ENCODE peak calls at places on chromosomes 2 and 18, in five cellular contexts. One of them, this sample, is unnamed. For H3K9me3 and H3K27me3, the result is how much of the 10 kb centered on the place peaks cover.

GRCh38 chr2:14960686-14961324 is 328.3 kb downstream of the LRATD1 start:
- DNase-seq in hepatocyte: no peak
- DNase-seq in SK-N-SH: no peak
- DNase-seq in body of pancreas: no peak
- DNase-seq in pancreas: no peak
- DNase-seq in this sample: no peak

GRCh38 chr2:234195516-234195915 is 145.0 kb downstream of the SPP2 start:
- DNase-seq in hepatocyte: no peak
- DNase-seq in SK-N-SH: no peak
- DNase-seq in body of pancreas: no peak
- DNase-seq in pancreas: no peak
- DNase-seq in this sample: no peak

GRCh38 chr2:68646303-68646702 is 2.9 kb downstream of the PROKR1 start:
- DNase-seq in hepatocyte: no peak
- DNase-seq in SK-N-SH: no peak
- DNase-seq in body of pancreas: no peak
- DNase-seq in pancreas: no peak
- DNase-seq in this sample: no peak

GRCh38 chr2:216643986-216644662 is 10.9 kb downstream of the IGFBP2 start:
- DNase-seq in hepatocyte: no peak
- DNase-seq in SK-N-SH: no peak
- DNase-seq in body of pancreas: peak
- DNase-seq in pancreas: peak
- DNase-seq in this sample: no peak

GRCh38 chr2:30686000-30686399 is 121.2 kb downstream of the CAPN13 start:
- DNase-seq in hepatocyte: peak
- DNase-seq in SK-N-SH: peak
- DNase-seq in body of pancreas: no peak
- DNase-seq in pancreas: no peak
- DNase-seq in this sample: peak

GRCh38 chr2:223041527-223042109 is 10.4 kb upstream of the KCNE4 start:
- DNase-seq in hepatocyte: peak
- DNase-seq in SK-N-SH: no peak
- DNase-seq in body of pancreas: peak
- DNase-seq in pancreas: peak
- DNase-seq in this sample: peak

GRCh38 chr2:9975805-9976447 is 24.4 kb downstream of the GRHL1 start:
- DNase-seq in hepatocyte: peak
- DNase-seq in SK-N-SH: no peak
- DNase-seq in body of pancreas: peak
- DNase-seq in pancreas: peak
- DNase-seq in this sample: no peak

GRCh38 chr2:127636248-127637235 is 9.4 kb upstream of the GPR17 start:
- DNase-seq in hepatocyte: peak
- DNase-seq in SK-N-SH: no peak
- DNase-seq in body of pancreas: no peak
- DNase-seq in pancreas: no peak
- DNase-seq in this sample: no peak

GRCh38 chr2:28276076-28276618 is 116.5 kb upstream of the FOSL2 start:
- DNase-seq in hepatocyte: peak
- DNase-seq in SK-N-SH: no peak
- DNase-seq in body of pancreas: no peak
- DNase-seq in pancreas: no peak
- DNase-seq in this sample: no peak

GRCh38 chr2:235106874-235107639 is 155.2 kb downstream of the SH3BP4 start:
- DNase-seq in hepatocyte: peak
- DNase-seq in SK-N-SH: peak
- DNase-seq in body of pancreas: peak
- DNase-seq in pancreas: peak
- DNase-seq in this sample: peak

GRCh38 chr2:26519396-26519991 is 41.6 kb upstream of the OTOF start:
- DNase-seq in hepatocyte: no peak
- DNase-seq in SK-N-SH: no peak
- DNase-seq in body of pancreas: no peak
- DNase-seq in pancreas: no peak
- DNase-seq in this sample: no peak

GRCh38 chr2:15939854-15940660 is at the start of gene MYCN:
- DNase-seq in hepatocyte: peak
- DNase-seq in SK-N-SH: peak
- DNase-seq in body of pancreas: no peak
- DNase-seq in pancreas: no peak
- DNase-seq in this sample: peak

GRCh38 chr2:219514836-219515235 is 554 bp downstream of the ASIC4 start:
- DNase-seq in hepatocyte: no peak
- DNase-seq in SK-N-SH: no peak
- DNase-seq in body of pancreas: no peak
- DNase-seq in pancreas: no peak
- DNase-seq in this sample: no peak

GRCh38 chr2:150370600-150370999 is 116.9 kb downstream of the RND3 start:
- DNase-seq in hepatocyte: no peak
- DNase-seq in SK-N-SH: no peak
- DNase-seq in body of pancreas: no peak
- DNase-seq in pancreas: no peak
- DNase-seq in this sample: no peak

GRCh38 chr2:63888490-63889402 is 47.0 kb downstream of the UGP2 start:
- DNase-seq in hepatocyte: peak
- DNase-seq in SK-N-SH: peak
- DNase-seq in body of pancreas: peak
- DNase-seq in pancreas: no peak
- DNase-seq in this sample: peak

GRCh38 chr2:164655750-164656149 is 34.5 kb upstream of the GRB14 start:
- DNase-seq in hepatocyte: no peak
- DNase-seq in SK-N-SH: no peak
- DNase-seq in body of pancreas: no peak
- DNase-seq in pancreas: no peak
- DNase-seq in this sample: no peak

GRCh38 chr2:98985905-98986666 is 50.1 kb upstream of the CRACDL start:
- DNase-seq in hepatocyte: no peak
- DNase-seq in SK-N-SH: no peak
- DNase-seq in body of pancreas: no peak
- DNase-seq in pancreas: no peak
- DNase-seq in this sample: no peak

GRCh38 chr2:48589170-48589767 is 28.4 kb upstream of the GTF2A1L start:
- DNase-seq in hepatocyte: peak
- DNase-seq in SK-N-SH: peak
- DNase-seq in body of pancreas: peak
- DNase-seq in pancreas: no peak
- DNase-seq in this sample: peak

GRCh38 chr2:81650048-81650971 is 1345.8 kb upstream of the LRRTM1 start:
- DNase-seq in hepatocyte: no peak
- DNase-seq in SK-N-SH: no peak
- DNase-seq in body of pancreas: no peak
- DNase-seq in pancreas: no peak
- DNase-seq in this sample: no peak

GRCh38 chr2:72103161-72103560 is 44.5 kb downstream of the CYP26B1 start:
- DNase-seq in hepatocyte: no peak
- DNase-seq in SK-N-SH: no peak
- DNase-seq in body of pancreas: no peak
- DNase-seq in pancreas: no peak
- DNase-seq in this sample: no peak

GRCh38 chr2:127645395-127646291 is at the start of gene GPR17:
- DNase-seq in hepatocyte: peak
- DNase-seq in SK-N-SH: no peak
- DNase-seq in body of pancreas: no peak
- DNase-seq in pancreas: no peak
- DNase-seq in this sample: no peak

GRCh38 chr2:109592905-109593304 is 20.9 kb downstream of the SEPTIN10 start:
- DNase-seq in hepatocyte: no peak
- DNase-seq in SK-N-SH: no peak
- DNase-seq in body of pancreas: no peak
- DNase-seq in pancreas: no peak
- DNase-seq in this sample: no peak

GRCh38 chr2:241157841-241158545 is 7.7 kb downstream of the PPP1R7 start:
- DNase-seq in hepatocyte: no peak
- DNase-seq in SK-N-SH: no peak
- DNase-seq in body of pancreas: no peak
- DNase-seq in pancreas: no peak
- DNase-seq in this sample: peak

GRCh38 chr2:112335600-112335999 is 60.2 kb downstream of the ZC3H6 start:
- DNase-seq in hepatocyte: no peak
- DNase-seq in SK-N-SH: no peak
- DNase-seq in body of pancreas: no peak
- DNase-seq in pancreas: no peak
- DNase-seq in this sample: no peak

GRCh38 chr18:3117493-3118192 is 102.1 kb downstream of the MYOM1 start:
- DNase-seq in hepatocyte: peak
- DNase-seq in SK-N-SH: no peak
- DNase-seq in body of pancreas: peak
- DNase-seq in pancreas: peak
- DNase-seq in this sample: no peak

GRCh38 chr2:202842690-202843089 is 28.9 kb downstream of the ICA1L start:
- DNase-seq in hepatocyte: no peak
- DNase-seq in SK-N-SH: no peak
- DNase-seq in body of pancreas: no peak
- DNase-seq in pancreas: no peak
- DNase-seq in this sample: no peak

GRCh38 chr2:238502088-238502810 is 75.5 kb downstream of the ASB1 start:
- DNase-seq in hepatocyte: no peak
- DNase-seq in SK-N-SH: no peak
- DNase-seq in body of pancreas: no peak
- DNase-seq in pancreas: no peak
- DNase-seq in this sample: no peak

GRCh38 chr2:127175821-127176354 is 44.2 kb downstream of the CYP27C1 start:
- DNase-seq in hepatocyte: peak
- DNase-seq in SK-N-SH: no peak
- DNase-seq in body of pancreas: no peak
- DNase-seq in pancreas: no peak
- DNase-seq in this sample: no peak

GRCh38 chr2:95730813-95731212 is 139.0 kb downstream of the TRIM43 start:
- DNase-seq in hepatocyte: no peak
- DNase-seq in SK-N-SH: no peak
- DNase-seq in body of pancreas: no peak
- DNase-seq in pancreas: no peak
- DNase-seq in this sample: peak

DNA sequence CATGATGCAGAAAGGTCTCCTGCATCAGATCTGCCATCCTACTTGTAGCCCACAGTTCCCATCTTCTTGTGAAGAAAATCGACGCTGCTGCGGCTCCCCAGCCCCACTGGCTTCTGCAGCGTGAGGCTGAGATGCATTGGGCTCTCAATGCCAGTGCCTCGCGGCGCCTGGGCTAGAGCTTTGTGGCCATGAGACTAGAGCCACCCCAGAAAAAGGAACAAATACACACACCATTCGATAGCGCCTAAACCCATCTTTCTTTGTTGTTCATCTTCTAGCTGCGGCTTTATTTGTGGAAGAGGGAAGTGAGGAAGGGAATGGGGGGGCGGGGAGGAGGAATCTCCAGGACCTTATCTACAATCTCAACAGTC is 2.7 kb downstream of the NOL4 start:
- DNase-seq in hepatocyte: peak
- DNase-seq in SK-N-SH: peak
- DNase-seq in body of pancreas: no peak
- DNase-seq in pancreas: no peak
- DNase-seq in this sample: peak
- TF ChIP-seq CTCF in hepatocyte: no peak
- TF ChIP-seq CTCF in SK-N-SH: no peak
- TF ChIP-seq CTCF in body of pancreas: no peak
- TF ChIP-seq CTCF in pancreas: no peak
- TF ChIP-seq CTCF in this sample: no peak

DNA sequence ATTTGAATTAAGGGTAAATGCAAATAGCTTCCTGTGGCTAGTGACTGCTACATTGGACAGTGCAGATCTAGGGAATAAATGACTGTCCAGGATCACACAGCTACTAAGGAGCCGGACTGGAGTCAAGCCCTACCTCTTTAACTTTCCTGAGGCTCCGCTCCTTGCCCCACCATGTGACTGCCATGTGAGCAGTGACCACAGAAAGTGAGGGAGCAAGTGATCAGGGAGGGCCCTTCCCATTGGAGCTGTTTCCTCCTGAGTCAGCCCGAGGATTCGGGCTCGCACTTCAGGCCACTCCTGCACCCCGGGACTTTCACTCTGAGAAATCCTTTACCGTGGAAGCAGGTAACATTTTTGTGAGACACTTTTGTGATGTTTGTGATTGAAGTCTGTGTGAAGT is 198.0 kb downstream of the ANKRD30B start:
- DNase-seq in hepatocyte: no peak
- DNase-seq in SK-N-SH: no peak
- DNase-seq in body of pancreas: no peak
- DNase-seq in pancreas: no peak
- DNase-seq in this sample: no peak
- H3K9me3 ChIP-seq in hepatocyte: under half
- H3K9me3 ChIP-seq in SK-N-SH: under half
- H3K9me3 ChIP-seq in body of pancreas: under half
- H3K9me3 ChIP-seq in pancreas: under half
- H3K9me3 ChIP-seq in this sample: under half

DNA sequence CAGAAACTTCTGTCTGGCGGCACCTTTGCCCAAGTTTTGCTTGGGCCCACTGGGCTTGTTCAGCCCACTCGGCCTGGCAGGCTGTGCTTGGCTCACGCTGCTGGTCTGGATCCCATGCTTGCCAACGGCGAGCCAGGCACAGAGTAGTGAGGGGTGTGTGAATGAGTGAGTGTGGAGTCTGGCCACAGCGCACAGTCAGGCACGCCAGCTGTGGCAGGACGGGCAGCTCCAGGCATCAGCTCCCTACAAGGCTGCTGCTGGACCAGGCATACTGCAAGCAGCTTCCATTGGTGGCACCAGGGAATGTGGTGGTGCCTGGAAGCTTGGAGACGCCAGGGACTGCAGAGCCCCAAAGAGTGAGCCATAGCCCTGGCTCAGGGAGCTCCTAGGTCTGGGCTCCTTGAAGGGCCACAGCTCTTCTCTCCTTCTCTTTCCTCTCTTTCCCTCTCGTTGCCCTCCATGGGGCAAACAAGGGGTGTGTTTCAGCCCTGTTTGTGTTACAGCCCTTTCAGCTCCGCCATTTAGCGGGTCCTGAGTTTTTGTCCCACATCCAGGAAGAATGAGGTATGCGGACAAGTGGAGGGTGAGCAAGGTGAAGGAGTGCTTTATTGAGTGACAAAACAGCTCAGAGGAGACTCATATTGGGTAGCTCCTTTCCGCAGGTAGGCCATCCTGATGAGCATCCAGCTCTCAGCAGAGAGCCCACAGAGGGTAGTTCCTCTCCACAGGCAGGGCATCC is 73.0 kb downstream of the AGPS start:
- DNase-seq in hepatocyte: no peak
- DNase-seq in SK-N-SH: no peak
- DNase-seq in body of pancreas: no peak
- DNase-seq in pancreas: no peak
- DNase-seq in this sample: peak
- H3K27me3 ChIP-seq in hepatocyte: under half
- H3K27me3 ChIP-seq in SK-N-SH: under half
- H3K27me3 ChIP-seq in body of pancreas: under half
- H3K27me3 ChIP-seq in pancreas: under half
- H3K27me3 ChIP-seq in this sample: under half

DNA sequence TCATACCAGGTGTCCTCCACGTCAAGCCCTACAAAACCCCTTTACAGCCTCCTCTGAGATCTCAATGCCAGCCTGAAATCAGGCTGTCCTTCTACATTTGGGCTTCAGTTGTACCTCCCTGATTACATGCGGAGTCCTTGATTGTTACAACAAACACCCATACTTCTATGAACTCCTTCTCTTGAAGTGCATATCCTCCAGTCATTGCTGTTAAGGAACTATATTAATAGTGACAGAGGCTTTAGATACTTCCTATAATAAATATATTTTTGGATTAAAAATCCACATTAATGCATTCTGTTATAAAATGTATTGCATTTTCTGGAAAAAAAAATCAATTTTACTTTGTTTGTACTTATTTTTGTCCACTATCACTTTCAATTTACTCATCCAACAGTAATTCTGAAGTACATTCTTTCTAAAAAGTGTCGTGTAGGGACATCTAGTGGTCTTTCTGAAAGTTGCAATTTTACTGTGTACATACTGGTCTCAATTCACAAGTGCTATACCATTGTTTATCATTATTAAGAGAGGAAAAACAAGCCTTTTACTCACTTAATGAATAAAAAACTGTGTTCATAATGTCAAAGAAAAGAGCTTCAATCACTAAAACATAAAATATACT is 316.4 kb downstream of the DSEL start:
- DNase-seq in hepatocyte: peak
- DNase-seq in SK-N-SH: peak
- DNase-seq in body of pancreas: no peak
- DNase-seq in pancreas: no peak
- DNase-seq in this sample: no peak
- TF ChIP-seq CTCF in hepatocyte: peak
- TF ChIP-seq CTCF in SK-N-SH: peak
- TF ChIP-seq CTCF in body of pancreas: peak
- TF ChIP-seq CTCF in pancreas: peak
- TF ChIP-seq CTCF in this sample: peak

This sample was measured in BE2C.